ENCODE peak calls at places on chromosomes 4 and X, in four cellular contexts. M is neural progenitor cell, D is right atrium auricular region, I is EH. N is an unnamed sample.

GRCh38 chr4:112199041-112199440 is 32.5 kb upstream of the AP1AR start:
- DNase-seq in M (no peak), D (no peak), I (no peak), N (no peak)

GRCh38 chr4:53015681-53016080 is 153.6 kb downstream of the RASL11B start:
- DNase-seq in D (no peak), M (peak), I (peak), N (no peak)

GRCh38 chr4:167114416-167114971 is 119.8 kb downstream of the SPOCK3 start:
- DNase-seq in D (no peak), M (no peak), I (no peak), N (no peak)

GRCh38 chrX:110442631-110443030 is 84.0 kb downstream of the RTL9 start:
- DNase-seq in I (peak), D (no peak), M (peak), N (no peak)

GRCh38 chrX:108216862-108217571 is 125.4 kb downstream of the ATG4A start:
- DNase-seq in M (no peak), I (no peak), D (no peak), N (no peak)

GRCh38 chr4:177228599-177228998 is 81.1 kb upstream of the NEIL3 start:
- DNase-seq in D (no peak), M (peak), I (no peak), N (no peak)

GRCh38 chr4:168150651-168151050 is 58.3 kb downstream of the ANXA10 start:
- DNase-seq in M (peak), D (no peak), I (no peak), N (no peak)

GRCh38 chr4:8506373-8507250 is 66.0 kb downstream of the TRMT44 start:
- DNase-seq in D (peak), M (peak), I (peak), N (no peak)

GRCh38 chr4:119721878-119722277 is 93.3 kb upstream of the PDE5A start:
- DNase-seq in D (no peak), M (no peak), I (no peak), N (no peak)

GRCh38 chr4:18846313-18846712 is 824.8 kb upstream of the LCORL start:
- DNase-seq in D (no peak), M (no peak), I (no peak), N (no peak)

GRCh38 chr4:81600511-81601269 is 129.0 kb upstream of the RASGEF1B start:
- DNase-seq in I (no peak), M (peak), D (peak), N (no peak)

GRCh38 chrX:5431823-5432222 is 796.8 kb downstream of the NLGN4X start:
- DNase-seq in M (peak), I (no peak), D (no peak), N (no peak)

GRCh38 chr4:128718793-128719192 is 90.7 kb upstream of the JADE1 start:
- DNase-seq in I (peak), M (no peak), D (no peak), N (no peak)

GRCh38 chr4:125041372-125041930 is 273.3 kb upstream of the FAT4 start:
- DNase-seq in M (no peak), I (no peak), D (no peak), N (no peak)

GRCh38 chr4:53507671-53508286 is 83.5 kb downstream of the LNX1 start:
- DNase-seq in M (no peak), D (peak), I (peak), N (peak)

GRCh38 chr4:145012841-145013240 is 85.2 kb downstream of the ANAPC10 start:
- DNase-seq in I (peak), M (no peak), D (no peak), N (no peak)

GRCh38 chr4:10079256-10079655 is 37.3 kb downstream of the WDR1 start:
- DNase-seq in I (no peak), D (no peak), M (no peak), N (no peak)

GRCh38 chr4:2867758-2868491 is 24.3 kb downstream of the ADD1 start:
- DNase-seq in D (peak), I (peak), M (peak), N (no peak)

GRCh38 chrX:104565791-104566687 is at the start of gene IL1RAPL2:
- DNase-seq in M (peak), I (peak), D (no peak), N (no peak)

GRCh38 chrX:17375631-17376380 is 806 bp downstream of the NHS start:
- DNase-seq in I (peak), M (peak), D (no peak), N (peak)

GRCh38 chrX:129840334-129840733 is 3.4 kb downstream of the ZDHHC9 start:
- DNase-seq in M (peak), D (no peak), I (no peak), N (no peak)

GRCh38 chr4:84342161-84342560 is 156.9 kb downstream of the NKX6-1 start:
- DNase-seq in I (no peak), M (no peak), D (no peak), N (no peak)